ENCODE peak calls at places on chromosomes 1 and 21, in nine cellular contexts. Z, D, X, N, B, Y, U, S and Q are unnamed samples.

GRCh38 chr1:232306269-232306911 is 323.5 kb downstream of the SIPA1L2 start:
- DNase-seq in Z (peak; percentile 76), D (no peak), X (peak; percentile 60), N (no peak), B (no peak), Y (peak; percentile 77), U (no peak), S (peak; percentile 71), Q (peak; percentile 81)

GRCh38 chr1:168082008-168082876 is 54.5 kb downstream of the GPR161 start:
- DNase-seq in Z (peak; percentile 74), D (peak; percentile 43), X (peak; percentile 72), N (peak; percentile 78), B (peak; percentile 30), Y (peak; percentile 81), U (peak; percentile 63), S (peak; percentile 90), Q (no peak)

GRCh38 chr21:30083120-30083945 is 83.3 kb downstream of the CLDN17 start:
- DNase-seq in Z (no peak), D (no peak), X (no peak), N (no peak), B (no peak), Y (no peak), U (no peak), S (peak; percentile 87), Q (no peak)

GRCh38 chr1:190172636-190173410 is 304.8 kb downstream of the BRINP3 start:
- DNase-seq in Z (no peak), D (no peak), X (no peak), N (no peak), B (no peak), Y (no peak), U (no peak), S (no peak), Q (no peak)

GRCh38 chr1:167548059-167548932 is 5.3 kb downstream of the CREG1 start:
- DNase-seq in Z (no peak), D (no peak), X (no peak), N (peak; percentile 48), B (peak; percentile 87), Y (no peak), U (no peak), S (no peak), Q (no peak)

GRCh38 chr1:245715291-245715701 is 560.5 kb downstream of the KIF26B start:
- DNase-seq in Z (no peak), D (no peak), X (no peak), N (no peak), B (no peak), Y (no peak), U (no peak), S (no peak), Q (no peak)

GRCh38 chr1:46927249-46927835 is 13.9 kb downstream of the CYP4A11 start:
- DNase-seq in Z (no peak), D (no peak), X (no peak), N (no peak), B (no peak), Y (no peak), U (no peak), S (no peak), Q (no peak)

GRCh38 chr1:37901191-37901892 is 42.0 kb upstream of the MTF1 start:
- DNase-seq in Z (no peak), D (no peak), X (no peak), N (no peak), B (no peak), Y (no peak), U (no peak), S (no peak), Q (no peak)

GRCh38 chr1:182143825-182144661 is 82.5 kb upstream of the ZNF648 start:
- DNase-seq in Z (peak; percentile 82), D (no peak), X (peak; percentile 70), N (no peak), B (peak; percentile 82), Y (peak; percentile 16), U (no peak), S (no peak), Q (peak; percentile 37)

GRCh38 chr1:8211620-8212442 is 106.1 kb upstream of the SLC45A1 start:
- DNase-seq in Z (peak; percentile 37), D (peak; percentile 96), X (peak; percentile 26), N (no peak), B (peak; percentile 95), Y (peak; percentile 92), U (peak; percentile 97), S (peak; percentile 43), Q (peak; percentile 88)

GRCh38 chr1:65254320-65255087 is 54.8 kb upstream of the DNAJC6 start:
- DNase-seq in Z (peak; percentile 88), D (peak; percentile 42), X (peak; percentile 87), N (peak; percentile 94), B (peak; percentile 44), Y (peak; percentile 57), U (no peak), S (peak; percentile 92), Q (peak; percentile 97)

DNA sequence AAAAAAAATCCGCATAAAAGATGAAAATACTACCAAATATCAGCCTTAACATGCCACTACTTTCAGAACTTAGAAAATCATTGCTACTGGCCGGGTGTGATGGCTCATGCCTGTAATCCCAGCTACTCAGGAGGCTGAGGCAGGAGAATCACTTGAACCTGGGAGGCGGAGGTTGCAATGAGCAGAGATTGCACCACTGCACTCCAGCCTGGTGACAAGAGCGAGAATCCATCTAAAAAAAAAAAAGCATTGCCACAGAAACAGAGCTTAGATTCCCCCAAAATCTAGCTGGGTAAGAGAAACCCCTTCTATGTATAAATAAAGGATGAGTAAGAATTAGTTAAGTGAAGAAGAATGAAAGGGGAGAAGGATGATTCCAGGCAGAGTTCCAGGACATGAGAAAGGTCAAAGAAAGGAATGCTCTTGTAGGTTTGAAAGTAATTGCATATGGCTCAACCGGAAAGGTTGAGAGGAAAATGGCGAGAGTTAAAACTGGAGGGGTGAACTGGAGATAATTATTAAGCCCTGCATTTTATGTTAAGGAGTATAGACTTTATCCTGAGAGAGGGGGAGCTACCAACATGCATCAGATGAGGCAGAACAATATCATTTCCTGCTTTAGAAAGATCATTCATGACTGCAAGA is 19.7 kb upstream of the NRDC start:
- DNase-seq in Z (no peak), D (no peak), X (no peak), N (no peak), B (no peak), Y (peak; percentile 48), U (peak; percentile 58), S (no peak), Q (no peak)
- TF ChIP-seq POLR2AphosphoS5 in Z (no peak), D (no peak), X (no peak), N (no peak), B (no peak), Y (no peak), U (no peak), S (no peak), Q (no peak)

DNA sequence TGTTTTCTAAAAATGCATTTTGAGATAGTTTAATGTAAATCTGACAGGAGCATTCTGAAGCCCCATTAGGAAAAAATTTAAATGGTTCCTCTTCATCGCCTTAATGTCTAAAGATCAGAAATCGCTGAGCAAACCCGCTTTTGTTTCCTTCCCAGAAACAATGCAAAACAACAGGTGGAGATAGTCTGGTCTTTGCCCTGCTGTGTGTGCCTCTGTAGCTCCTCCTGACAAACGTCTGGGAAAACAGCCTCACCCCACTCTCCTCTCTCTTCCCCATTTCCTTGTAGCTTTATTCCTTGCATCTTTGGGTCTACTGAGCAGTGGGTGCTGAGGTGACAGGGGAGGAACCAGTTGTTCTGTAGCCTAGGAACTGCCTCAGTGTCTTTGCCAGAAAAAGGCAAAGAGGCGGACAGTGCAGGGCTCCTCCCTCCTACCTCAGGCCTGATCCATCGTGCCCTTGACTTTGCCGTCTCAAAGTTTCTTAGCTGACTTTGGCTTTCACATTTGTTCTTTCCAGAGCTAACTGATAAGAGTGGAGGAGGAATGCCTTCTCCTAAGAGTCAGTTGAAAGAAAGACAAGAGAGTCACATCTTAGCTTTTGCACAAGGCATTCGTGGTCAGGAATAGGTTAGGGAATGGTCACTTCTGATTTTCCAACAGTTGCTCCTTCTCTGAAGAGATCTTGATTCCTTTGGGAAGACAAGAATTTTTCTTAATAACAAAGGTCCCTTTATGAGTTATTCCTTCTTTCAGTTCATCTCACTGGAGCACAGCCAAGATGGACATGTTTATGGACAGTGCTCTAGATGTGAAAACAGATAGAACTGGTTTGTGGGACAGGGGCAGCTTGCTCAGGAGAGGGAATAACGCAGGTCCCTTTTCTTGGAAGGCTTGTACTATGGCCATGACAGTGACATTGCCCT is 24.9 kb downstream of the SYT11 start:
- DNase-seq in Z (no peak), D (no peak), X (no peak), N (peak; percentile 29), B (no peak), Y (no peak), U (no peak), S (no peak), Q (no peak)
- H3K4me3 ChIP-seq in Z (no peak overlapping the region), D (no peak overlapping the region), X (no peak overlapping the region), N (no peak overlapping the region), B (no peak overlapping the region), Y (no peak overlapping the region), U (no peak overlapping the region), S (no peak overlapping the region), Q (no peak overlapping the region)

GRCh38 chr1:87644500-87645245 is 316.0 kb downstream of the LMO4 start:
- DNase-seq in Z (no peak), D (no peak), X (no peak), N (no peak), B (no peak), Y (no peak), U (no peak), S (no peak), Q (no peak)
- TF ChIP-seq POLR2AphosphoS5 in Z (no peak), D (no peak), X (no peak), N (no peak), B (no peak), Y (no peak), U (no peak), S (no peak), Q (no peak)

DNA sequence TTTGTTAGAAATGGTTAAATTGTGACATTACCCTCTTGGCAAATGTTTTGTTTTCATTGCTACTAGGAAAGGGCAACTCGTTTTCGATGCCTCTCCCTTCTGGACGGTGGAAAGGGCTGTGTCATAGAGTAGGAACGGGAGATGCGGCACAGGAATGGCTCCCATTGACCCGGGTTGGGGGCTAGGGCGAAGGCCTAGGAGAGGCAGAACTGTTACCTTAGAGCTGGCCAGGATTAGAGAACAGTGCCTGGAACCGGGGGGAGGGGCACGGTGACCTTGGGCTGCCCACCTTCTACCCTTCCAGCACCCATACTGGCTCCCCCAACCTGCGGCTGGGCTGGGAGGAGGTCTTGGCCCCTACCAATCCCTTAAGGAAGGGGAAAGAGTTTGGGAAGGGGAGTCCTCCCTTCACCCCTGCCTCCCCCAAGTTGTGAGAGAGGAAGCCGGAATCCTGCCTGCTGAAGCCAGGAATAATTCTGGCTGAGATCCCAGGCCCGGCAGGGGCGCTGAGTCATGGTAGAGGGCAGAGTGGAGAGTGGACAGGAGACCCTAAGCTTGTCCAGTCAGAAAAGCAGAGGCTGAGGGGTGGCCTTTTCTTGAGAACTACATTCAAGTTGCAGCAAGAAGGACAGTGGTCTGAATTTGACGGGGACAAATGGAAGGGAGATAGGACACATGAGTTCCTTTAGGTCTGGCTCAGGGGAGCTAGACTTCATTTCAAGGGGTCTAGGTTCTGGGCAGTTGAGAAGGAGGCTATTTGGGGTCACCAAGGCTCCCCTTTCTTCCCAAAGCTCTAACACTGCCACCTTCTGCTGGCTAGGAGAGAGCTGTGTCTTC is 8.2 kb downstream of the LMNA start:
- DNase-seq in Z (peak; percentile 84), D (no peak), X (peak; percentile 79), N (peak; percentile 55), B (no peak), Y (peak; percentile 97), U (peak; percentile 87), S (no peak), Q (peak; percentile 84)
- H3K4me3 ChIP-seq in Z (peak overlapping the region; percentile 72), D (peak overlapping the region; percentile 52), X (peak overlapping the region; percentile 10), N (peak overlapping the region; percentile 31), B (no peak overlapping the region), Y (no peak overlapping the region), U (peak overlapping the region; percentile 19), S (peak overlapping the region; percentile 38), Q (peak overlapping the region; percentile 40)